ENCODE peak calls at places on chromosome 3, in six cellular contexts. N is uterus, I is MM.1S, M is fibroblast of lung, K is HAP-1, E is tibial artery. V is an unnamed sample. For H3K4me1 and H3K36me3, the result is how much of the 10 kb centered on the place peaks cover.

GRCh38 chr3:129554356-129555120 is 11.6 kb downstream of the H1-8 start:
- DNase-seq in N (no peak), I (no peak), M (peak), K (no peak), E (no peak), V (peak)

GRCh38 chr3:147921044-147921443 is 511.9 kb downstream of the ZIC1 start:
- DNase-seq in N (no peak), I (no peak), M (peak), K (no peak), E (no peak), V (no peak)

GRCh38 chr3:48426944-48427629 is 2.8 kb downstream of the PLXNB1 start:
- DNase-seq in N (no peak), I (no peak), M (no peak), K (no peak), E (peak), V (no peak)

GRCh38 chr3:194369522-194370279 is at the start of gene LRRC15:
- DNase-seq in N (no peak), I (no peak), M (peak), K (peak), E (no peak), V (peak)

GRCh38 chr3:110711851-110712396 is 359.7 kb upstream of the NECTIN3 start:
- DNase-seq in N (no peak), I (peak), M (peak), K (no peak), E (no peak), V (no peak)

GRCh38 chr3:125260158-125260557 is 47.6 kb upstream of the SLC12A8 start:
- DNase-seq in N (no peak), I (no peak), M (no peak), K (no peak), E (no peak), V (no peak)

GRCh38 chr3:9255976-9256375 is 6.5 kb upstream of the SRGAP3 start:
- DNase-seq in N (no peak), I (no peak), M (no peak), K (no peak), E (no peak), V (no peak)

GRCh38 chr3:194481525-194482195 is 5.1 kb downstream of the ATP13A3 start:
- DNase-seq in N (no peak), I (no peak), M (no peak), K (no peak), E (no peak), V (no peak)

GRCh38 chr3:153379516-153379915 is 217.5 kb downstream of the RAP2B start:
- DNase-seq in N (no peak), I (no peak), M (peak), K (peak), E (no peak), V (no peak)

GRCh38 chr3:175357758-175358157 is 498.6 kb downstream of the NAALADL2 start:
- DNase-seq in N (no peak), I (no peak), M (no peak), K (no peak), E (no peak), V (no peak)

GRCh38 chr3:175358935-175359334 is 499.8 kb downstream of the NAALADL2 start:
- DNase-seq in N (no peak), I (no peak), M (no peak), K (no peak), E (no peak), V (no peak)

GRCh38 chr3:175356899-175357324 is 497.8 kb downstream of the NAALADL2 start:
- DNase-seq in N (no peak), I (no peak), M (peak), K (no peak), E (no peak), V (no peak)

GRCh38 chr3:175355801-175356335 is 496.7 kb downstream of the NAALADL2 start:
- DNase-seq in N (no peak), I (no peak), M (no peak), K (no peak), E (no peak), V (no peak)
- H3K4me1 ChIP-seq in N (under half), I (under half), M (under half), K (under half), E (under half), V (under half)

GRCh38 chr3:62376187-62376720 is 2.9 kb upstream of the FEZF2 start:
- DNase-seq in N (no peak), I (no peak), M (no peak), K (no peak), E (no peak), V (no peak)
- H3K36me3 ChIP-seq in N (under half), I (under half), M (under half), K (under half), E (under half), V (under half)

DNA sequence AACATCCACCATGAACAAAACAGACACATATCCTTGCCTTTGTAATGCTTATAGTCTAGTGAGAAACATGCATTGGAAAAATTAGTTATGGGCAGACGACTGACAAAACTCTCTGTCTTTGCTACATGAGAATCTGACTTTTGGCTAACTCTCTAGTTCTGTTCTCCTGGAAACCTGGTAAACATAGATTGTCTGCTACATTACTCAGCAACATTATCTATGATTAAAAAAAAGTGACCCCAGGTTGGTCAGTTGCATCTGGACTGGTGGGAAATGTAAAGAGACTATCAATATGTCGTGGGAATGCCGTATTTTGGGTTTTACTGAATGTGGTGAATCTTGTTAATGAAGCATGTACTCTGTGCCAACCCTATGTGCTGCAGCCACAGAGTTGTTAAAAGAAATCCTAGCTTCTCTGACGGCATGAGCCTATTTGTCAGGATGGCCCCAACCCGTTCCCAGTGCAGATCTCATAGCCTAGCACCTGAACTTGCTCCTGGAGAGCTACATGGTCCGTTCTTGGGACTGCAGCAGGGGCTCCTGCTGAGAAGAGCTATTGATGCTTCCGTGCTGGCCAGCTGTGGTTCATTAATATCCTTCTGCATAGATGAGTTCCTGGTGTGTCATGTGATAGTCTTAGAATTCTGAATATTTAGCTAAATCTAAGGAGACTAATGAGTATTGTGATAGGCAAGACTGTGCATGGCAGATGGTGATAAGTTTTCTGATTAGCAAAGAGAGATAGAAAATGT is 311.7 kb upstream of the ZNF717 start:
- DNase-seq in N (no peak), I (no peak), M (peak), K (no peak), E (no peak), V (no peak)
- H3K4me1 ChIP-seq in N (under half), I (under half), M (under half), K (under half), E (under half), V (under half)

GRCh38 chr3:100389025-100389424 is 11.9 kb downstream of the TOMM70 start:
- DNase-seq in N (no peak), I (no peak), M (no peak), K (no peak), E (no peak), V (no peak)

GRCh38 chr3:100386437-100387064 is 14.3 kb downstream of the TOMM70 start:
- DNase-seq in N (no peak), I (no peak), M (peak), K (no peak), E (no peak), V (no peak)

DNA sequence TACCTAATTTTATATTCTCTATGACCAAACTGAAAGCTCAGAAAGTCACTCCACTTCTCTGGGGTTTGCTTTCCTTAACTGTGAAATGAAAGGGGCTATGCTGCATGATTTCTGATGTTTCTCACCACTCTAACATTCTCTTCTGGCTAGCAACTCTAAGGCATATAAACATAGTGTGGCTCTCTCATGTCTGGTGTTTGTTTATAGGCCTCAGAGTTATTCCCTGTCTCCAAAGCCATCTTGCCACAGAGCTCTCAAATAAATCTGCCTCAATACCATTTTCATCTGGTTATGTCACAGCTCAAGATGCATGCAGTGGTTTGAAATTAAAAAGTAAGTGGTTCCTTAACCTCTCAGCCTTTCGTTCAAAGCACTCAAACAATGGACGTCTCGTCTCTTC is 16.2 kb downstream of the TOMM70 start:
- DNase-seq in N (no peak), I (no peak), M (no peak), K (no peak), E (no peak), V (no peak)
- H3K36me3 ChIP-seq in N (under half), I (under half), M (under half), K (half or more), E (under half), V (half or more)

GRCh38 chr3:187909871-187910270 is 164.6 kb upstream of the BCL6 start:
- DNase-seq in N (no peak), I (no peak), M (peak), K (no peak), E (no peak), V (no peak)
- H3K4me1 ChIP-seq in N (under half), I (under half), M (under half), K (under half), E (under half), V (under half)

DNA sequence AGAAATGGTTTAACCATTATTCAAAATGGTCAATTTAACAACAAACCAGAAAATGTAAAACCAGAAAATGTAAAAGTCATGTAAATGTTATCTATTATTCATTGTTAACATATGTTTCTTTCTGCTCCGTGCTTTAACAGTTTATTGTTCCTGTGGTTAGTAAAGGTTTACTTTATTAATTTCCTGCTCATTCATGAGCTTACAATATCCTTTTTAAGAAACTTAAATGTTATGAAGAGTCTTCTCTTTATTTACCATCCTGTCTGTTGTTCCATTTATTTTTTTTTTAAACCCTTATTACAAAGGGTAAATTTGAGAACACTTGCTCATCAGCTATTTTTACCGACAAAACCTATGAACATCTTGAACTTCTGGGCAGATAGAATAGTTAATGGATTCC is 148.1 kb downstream of the GHSR start:
- DNase-seq in N (no peak), I (no peak), M (no peak), K (no peak), E (no peak), V (no peak)
- H3K36me3 ChIP-seq in N (under half), I (under half), M (under half), K (under half), E (under half), V (under half)